ENCODE peak calls at places on chromosome 16, in ten cellular contexts. L is T-helper 17 cell; B is NT2/D1; V is kidney glomerular epithelial cell; C is mucosa of gallbladder; N is non-pigmented ciliary epithelial cell; Y is NCI-H526 treated with DMSO at 0.1 percent for 48 hours; X is activated T-cell treated with anti-CD3 and anti-CD28 coated beads, Interleukin-2, amount 50 U/mL, for 72 hours; A is PC-9; E is activated CD8-positive, alpha-beta memory T cell treated with anti-CD3 and anti-CD28 coated beads, Interleukin-2, amount 50 U/mL, for 48 hours. I is an unnamed sample.

GRCh38 chr16:69088684-69089083 is 16.8 kb upstream of the HAS3 start:
- DNase-seq in L (no peak), B (no peak), V (no peak), C (no peak), N (no peak), Y (no peak), X (no peak), A (no peak), E (no peak), I (no peak)

GRCh38 chr16:31404353-31405064 is 11.4 kb downstream of the ITGAD start:
- DNase-seq in L (no peak), B (no peak), V (no peak), C (no peak), N (no peak), Y (no peak), X (no peak), A (peak), E (no peak), I (no peak)

GRCh38 chr16:67150058-67150832 is 553 bp downstream of the B3GNT9 start:
- DNase-seq in L (no peak), B (no peak), V (no peak), C (no peak), N (no peak), Y (no peak), X (peak), A (no peak), E (peak), I (no peak)

GRCh38 chr16:31105677-31106213 is 2.4 kb upstream of the BCKDK start:
- DNase-seq in L (peak), B (peak), V (peak), C (peak), N (no peak), Y (peak), X (peak), A (peak), E (peak), I (peak)

GRCh38 chr16:56311208-56312027 is 113.9 kb downstream of the AMFR start:
- DNase-seq in L (no peak), B (no peak), V (no peak), C (no peak), N (no peak), Y (no peak), X (no peak), A (no peak), E (no peak), I (no peak)

GRCh38 chr16:57192720-57193486 is 6.8 kb downstream of the RSPRY1 start:
- DNase-seq in L (no peak), B (no peak), V (no peak), C (no peak), N (no peak), Y (no peak), X (no peak), A (no peak), E (no peak), I (no peak)

GRCh38 chr16:87351320-87351698 is 32.3 kb downstream of the FBXO31 start:
- DNase-seq in L (no peak), B (no peak), V (no peak), C (no peak), N (no peak), Y (no peak), X (no peak), A (no peak), E (no peak), I (no peak)

GRCh38 chr16:11360581-11360980 is 15.3 kb downstream of the RMI2 start:
- DNase-seq in L (no peak), B (no peak), V (no peak), C (no peak), N (no peak), Y (no peak), X (no peak), A (no peak), E (no peak), I (no peak)

GRCh38 chr16:70442344-70442743 is 3.4 kb upstream of the ST3GAL2 start:
- DNase-seq in L (no peak), B (no peak), V (no peak), C (no peak), N (no peak), Y (no peak), X (no peak), A (no peak), E (no peak), I (no peak)

GRCh38 chr16:30778549-30779244 is 8.3 kb downstream of the ZNF629 start:
- DNase-seq in L (no peak), B (no peak), V (no peak), C (no peak), N (no peak), Y (no peak), X (no peak), A (no peak), E (no peak), I (no peak)

GRCh38 chr16:88540346-88540977 is 29.7 kb upstream of the ZC3H18 start:
- DNase-seq in L (no peak), B (no peak), V (no peak), C (no peak), N (no peak), Y (no peak), X (no peak), A (no peak), E (no peak), I (no peak)

GRCh38 chr16:89155851-89156739 is 15.5 kb upstream of the CDH15 start:
- DNase-seq in L (no peak), B (no peak), V (no peak), C (no peak), N (no peak), Y (no peak), X (no peak), A (no peak), E (no peak), I (no peak)

GRCh38 chr16:12120331-12120981 is 143.9 kb downstream of the SNX29 start:
- DNase-seq in L (no peak), B (no peak), V (no peak), C (peak), N (no peak), Y (peak), X (no peak), A (no peak), E (no peak), I (no peak)

GRCh38 chr16:31385680-31386079 is 7.5 kb upstream of the ITGAD start:
- DNase-seq in L (no peak), B (no peak), V (no peak), C (peak), N (no peak), Y (no peak), X (no peak), A (peak), E (no peak), I (no peak)

GRCh38 chr16:70770968-70771552 is 29.9 kb downstream of the VAC14 start:
- DNase-seq in L (no peak), B (peak), V (peak), C (peak), N (no peak), Y (no peak), X (peak), A (peak), E (peak), I (no peak)

GRCh38 chr16:12519986-12520385 is 283.7 kb downstream of the CPPED1 start:
- DNase-seq in L (no peak), B (no peak), V (no peak), C (no peak), N (no peak), Y (no peak), X (no peak), A (peak), E (no peak), I (no peak)